ENCODE peak calls at places on chromosomes 7 and 10, in six cellular contexts. One of them, this sample, is unnamed.

GRCh38 chr7:157875230-157876179 is 538.7 kb downstream of the DNAJB6 start:
- DNase-seq in fibroblast of lung: no peak
- DNase-seq in epithelial cell of proximal tubule: no peak
- DNase-seq in neural progenitor cell: peak; percentile 78
- DNase-seq in transverse colon: no peak
- DNase-seq in psoas muscle: peak; percentile 28
- DNase-seq in this sample: no peak

GRCh38 chr10:85791846-85792532 is 574.6 kb downstream of the GRID1 start:
- DNase-seq in neural progenitor cell: peak; percentile 30
- DNase-seq in epithelial cell of proximal tubule: no peak
- DNase-seq in psoas muscle: peak; percentile 30
- DNase-seq in fibroblast of lung: no peak
- DNase-seq in transverse colon: no peak
- DNase-seq in this sample: no peak

GRCh38 chr7:33108591-33108930 is 643 bp downstream of the RP9 start:
- DNase-seq in epithelial cell of proximal tubule: no peak
- DNase-seq in fibroblast of lung: no peak
- DNase-seq in psoas muscle: no peak
- DNase-seq in transverse colon: peak; percentile 13
- DNase-seq in neural progenitor cell: peak; percentile 37
- DNase-seq in this sample: no peak

GRCh38 chr10:78035025-78035424 is 1.4 kb downstream of the RPS24 start:
- DNase-seq in fibroblast of lung: peak; percentile 28
- DNase-seq in transverse colon: no peak
- DNase-seq in psoas muscle: no peak
- DNase-seq in neural progenitor cell: no peak
- DNase-seq in epithelial cell of proximal tubule: no peak
- DNase-seq in this sample: no peak

GRCh38 chr10:31896972-31897384 is 31.7 kb downstream of the ARHGAP12 start:
- DNase-seq in neural progenitor cell: no peak
- DNase-seq in psoas muscle: no peak
- DNase-seq in epithelial cell of proximal tubule: no peak
- DNase-seq in transverse colon: no peak
- DNase-seq in fibroblast of lung: peak; percentile 84
- DNase-seq in this sample: no peak

GRCh38 chr7:145848691-145849090 is 267.9 kb upstream of the CNTNAP2 start:
- DNase-seq in neural progenitor cell: peak; percentile 72
- DNase-seq in transverse colon: no peak
- DNase-seq in epithelial cell of proximal tubule: no peak
- DNase-seq in psoas muscle: no peak
- DNase-seq in fibroblast of lung: no peak
- DNase-seq in this sample: no peak

GRCh38 chr10:99784025-99784730 is 1.7 kb downstream of the ABCC2 start:
- DNase-seq in transverse colon: no peak
- DNase-seq in neural progenitor cell: no peak
- DNase-seq in epithelial cell of proximal tubule: no peak
- DNase-seq in fibroblast of lung: peak; percentile 86
- DNase-seq in psoas muscle: peak; percentile 20
- DNase-seq in this sample: no peak

GRCh38 chr10:113979378-113979777 is 64.3 kb upstream of the ADRB1 start:
- DNase-seq in psoas muscle: no peak
- DNase-seq in fibroblast of lung: no peak
- DNase-seq in neural progenitor cell: no peak
- DNase-seq in epithelial cell of proximal tubule: no peak
- DNase-seq in transverse colon: no peak
- DNase-seq in this sample: no peak

GRCh38 chr10:129945941-129946760 is 17.9 kb downstream of the EBF3 start:
- DNase-seq in fibroblast of lung: no peak
- DNase-seq in psoas muscle: peak; percentile 56
- DNase-seq in neural progenitor cell: no peak
- DNase-seq in transverse colon: no peak
- DNase-seq in epithelial cell of proximal tubule: no peak
- DNase-seq in this sample: no peak

GRCh38 chr10:30324448-30325110 is 24.5 kb downstream of the MTPAP start:
- DNase-seq in psoas muscle: no peak
- DNase-seq in fibroblast of lung: no peak
- DNase-seq in transverse colon: no peak
- DNase-seq in neural progenitor cell: no peak
- DNase-seq in epithelial cell of proximal tubule: no peak
- DNase-seq in this sample: no peak

GRCh38 chr7:97078023-97078988 is 39.2 kb upstream of the SDHAF3 start:
- DNase-seq in epithelial cell of proximal tubule: no peak
- DNase-seq in transverse colon: no peak
- DNase-seq in psoas muscle: no peak
- DNase-seq in neural progenitor cell: no peak
- DNase-seq in fibroblast of lung: no peak
- DNase-seq in this sample: no peak

GRCh38 chr10:132675031-132675740 is 110.8 kb downstream of the NKX6-2 start:
- DNase-seq in epithelial cell of proximal tubule: no peak
- DNase-seq in neural progenitor cell: peak; percentile 1
- DNase-seq in fibroblast of lung: no peak
- DNase-seq in psoas muscle: no peak
- DNase-seq in transverse colon: no peak
- DNase-seq in this sample: no peak

GRCh38 chr10:113273151-113273876 is 279.5 kb upstream of the HABP2 start:
- DNase-seq in psoas muscle: peak; percentile 41
- DNase-seq in epithelial cell of proximal tubule: no peak
- DNase-seq in fibroblast of lung: peak; percentile 59
- DNase-seq in transverse colon: peak; percentile 11
- DNase-seq in neural progenitor cell: peak; percentile 47
- DNase-seq in this sample: no peak

GRCh38 chr10:3676564-3676963 is 108.4 kb downstream of the KLF6 start:
- DNase-seq in epithelial cell of proximal tubule: no peak
- DNase-seq in transverse colon: no peak
- DNase-seq in neural progenitor cell: no peak
- DNase-seq in fibroblast of lung: no peak
- DNase-seq in psoas muscle: no peak
- DNase-seq in this sample: no peak

GRCh38 chr10:15238553-15239335 is 70.3 kb upstream of the NMT2 start:
- DNase-seq in fibroblast of lung: peak; percentile 76
- DNase-seq in psoas muscle: no peak
- DNase-seq in transverse colon: no peak
- DNase-seq in epithelial cell of proximal tubule: no peak
- DNase-seq in neural progenitor cell: no peak
- DNase-seq in this sample: no peak

GRCh38 chr10:51892965-51893658 is 193.7 kb upstream of the CSTF2T start:
- DNase-seq in epithelial cell of proximal tubule: no peak
- DNase-seq in neural progenitor cell: peak; percentile 83
- DNase-seq in fibroblast of lung: no peak
- DNase-seq in psoas muscle: no peak
- DNase-seq in transverse colon: peak; percentile 14
- DNase-seq in this sample: no peak

GRCh38 chr7:133887459-133887858 is 239.7 kb upstream of the LRGUK start:
- DNase-seq in epithelial cell of proximal tubule: no peak
- DNase-seq in transverse colon: no peak
- DNase-seq in fibroblast of lung: peak; percentile 20
- DNase-seq in psoas muscle: no peak
- DNase-seq in neural progenitor cell: no peak
- DNase-seq in this sample: peak; percentile 0

GRCh38 chr7:111038185-111038584 is 52.7 kb upstream of the LRRN3 start:
- DNase-seq in epithelial cell of proximal tubule: no peak
- DNase-seq in fibroblast of lung: no peak
- DNase-seq in neural progenitor cell: no peak
- DNase-seq in psoas muscle: no peak
- DNase-seq in transverse colon: no peak
- DNase-seq in this sample: no peak

GRCh38 chr10:116699783-116700150 is 42.6 kb downstream of the HSPA12A start:
- DNase-seq in neural progenitor cell: peak; percentile 39
- DNase-seq in transverse colon: no peak
- DNase-seq in epithelial cell of proximal tubule: no peak
- DNase-seq in psoas muscle: no peak
- DNase-seq in fibroblast of lung: no peak
- DNase-seq in this sample: no peak

GRCh38 chr7:66043681-66044497 is 31.7 kb upstream of the ASL start:
- DNase-seq in epithelial cell of proximal tubule: no peak
- DNase-seq in neural progenitor cell: peak; percentile 73
- DNase-seq in psoas muscle: peak; percentile 50
- DNase-seq in fibroblast of lung: peak; percentile 41
- DNase-seq in transverse colon: peak; percentile 72
- DNase-seq in this sample: no peak

GRCh38 chr10:132402781-132403241 is 5.8 kb downstream of the PWWP2B start:
- DNase-seq in epithelial cell of proximal tubule: no peak
- DNase-seq in neural progenitor cell: no peak
- DNase-seq in transverse colon: no peak
- DNase-seq in psoas muscle: peak; percentile 7
- DNase-seq in fibroblast of lung: no peak
- DNase-seq in this sample: no peak

GRCh38 chr7:113370910-113371309 is 252.6 kb upstream of the SMIM30 start:
- DNase-seq in transverse colon: no peak
- DNase-seq in epithelial cell of proximal tubule: no peak
- DNase-seq in fibroblast of lung: no peak
- DNase-seq in psoas muscle: no peak
- DNase-seq in neural progenitor cell: no peak
- DNase-seq in this sample: peak; percentile 19

GRCh38 chr10:75400769-75401568 is 595 bp downstream of the ZNF503 start:
- DNase-seq in epithelial cell of proximal tubule: no peak
- DNase-seq in neural progenitor cell: peak; percentile 72
- DNase-seq in psoas muscle: peak; percentile 63
- DNase-seq in transverse colon: peak; percentile 60
- DNase-seq in fibroblast of lung: peak; percentile 73
- DNase-seq in this sample: no peak

GRCh38 chr7:75995996-75996395 is 1.6 kb upstream of the TMEM120A start:
- DNase-seq in epithelial cell of proximal tubule: no peak
- DNase-seq in fibroblast of lung: no peak
- DNase-seq in neural progenitor cell: no peak
- DNase-seq in psoas muscle: no peak
- DNase-seq in transverse colon: no peak
- DNase-seq in this sample: no peak

GRCh38 chr10:28842321-28842720 is 165.0 kb downstream of the BAMBI start:
- DNase-seq in epithelial cell of proximal tubule: no peak
- DNase-seq in fibroblast of lung: peak; percentile 93
- DNase-seq in neural progenitor cell: no peak
- DNase-seq in psoas muscle: no peak
- DNase-seq in transverse colon: no peak
- DNase-seq in this sample: no peak

GRCh38 chr7:130902755-130903357 is 168.8 kb upstream of the KLF14 start:
- DNase-seq in transverse colon: no peak
- DNase-seq in psoas muscle: no peak
- DNase-seq in fibroblast of lung: peak; percentile 59
- DNase-seq in epithelial cell of proximal tubule: no peak
- DNase-seq in neural progenitor cell: no peak
- DNase-seq in this sample: no peak

GRCh38 chr7:47284691-47285246 is 297.1 kb downstream of the TNS3 start:
- DNase-seq in transverse colon: no peak
- DNase-seq in psoas muscle: no peak
- DNase-seq in fibroblast of lung: no peak
- DNase-seq in neural progenitor cell: no peak
- DNase-seq in epithelial cell of proximal tubule: no peak
- DNase-seq in this sample: no peak

DNA sequence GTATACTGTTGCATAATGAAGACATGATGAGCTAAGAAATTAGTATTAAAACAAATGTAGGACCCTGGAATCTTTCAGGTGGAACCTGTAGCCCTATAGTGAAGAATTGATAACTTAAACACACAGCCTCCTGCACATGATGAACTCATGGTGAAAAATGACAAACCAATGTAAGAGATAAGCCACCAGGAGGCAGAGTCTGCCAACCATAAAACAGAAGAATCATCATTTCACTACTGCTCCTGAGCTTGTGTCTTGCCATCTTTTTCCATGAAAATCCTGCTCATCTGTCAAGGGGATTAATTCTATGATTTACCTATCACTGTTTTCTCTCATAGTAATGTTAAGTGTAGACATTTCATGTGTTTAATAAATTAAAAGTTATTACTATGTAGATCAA is 363.9 kb downstream of the MALRD1 start:
- DNase-seq in epithelial cell of proximal tubule: peak; percentile 10
- DNase-seq in fibroblast of lung: peak; percentile 31
- DNase-seq in transverse colon: no peak
- DNase-seq in psoas muscle: no peak
- DNase-seq in neural progenitor cell: peak; percentile 59
- DNase-seq in this sample: no peak
- TF ChIP-seq CTCF in epithelial cell of proximal tubule: peak; percentile 72
- TF ChIP-seq CTCF in fibroblast of lung: peak; percentile 65
- TF ChIP-seq CTCF in transverse colon: peak; percentile 44
- TF ChIP-seq CTCF in psoas muscle: peak; percentile 49
- TF ChIP-seq CTCF in neural progenitor cell: peak; percentile 73
- TF ChIP-seq CTCF in this sample: peak; percentile 15

DNA sequence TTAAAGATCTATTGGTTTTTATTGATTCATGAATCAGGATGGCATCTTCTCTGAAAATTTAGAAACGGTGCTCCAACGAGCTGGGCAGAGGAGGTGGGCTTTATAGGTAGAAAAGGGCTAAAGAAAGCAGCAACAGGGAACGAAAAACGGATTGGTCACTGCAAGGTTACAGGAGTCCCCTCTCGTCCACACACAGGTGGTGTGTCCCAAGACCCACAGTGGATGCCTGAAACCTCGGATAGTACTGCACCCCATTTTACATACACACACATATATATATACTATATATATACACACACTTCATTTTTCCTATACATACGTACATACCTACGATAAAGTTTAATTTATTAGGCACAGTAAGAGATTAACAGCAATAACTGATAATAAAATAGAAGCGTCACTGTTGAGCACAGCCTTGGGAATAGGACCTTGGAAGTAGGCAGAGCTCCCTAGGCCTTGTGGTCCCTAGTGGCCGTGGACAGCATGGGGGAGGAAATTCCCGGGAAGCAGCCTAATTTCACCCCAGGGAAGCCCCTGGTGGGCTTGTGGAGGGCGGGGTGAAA is 737 bp upstream of the NUB1 start:
- DNase-seq in neural progenitor cell: no peak
- DNase-seq in epithelial cell of proximal tubule: no peak
- DNase-seq in transverse colon: no peak
- DNase-seq in psoas muscle: no peak
- DNase-seq in fibroblast of lung: no peak
- DNase-seq in this sample: no peak
- H3K4me3 ChIP-seq in neural progenitor cell: peak overlapping the region; percentile 80
- H3K4me3 ChIP-seq in epithelial cell of proximal tubule: peak overlapping the region; percentile 75
- H3K4me3 ChIP-seq in transverse colon: peak overlapping the region; percentile 95
- H3K4me3 ChIP-seq in psoas muscle: peak overlapping the region; percentile 95
- H3K4me3 ChIP-seq in fibroblast of lung: no peak overlapping the region
- H3K4me3 ChIP-seq in this sample: peak overlapping the region; percentile 60

GRCh38 chr10:104780165-104780564 is 139.1 kb downstream of the SORCS3 start:
- DNase-seq in psoas muscle: no peak
- DNase-seq in epithelial cell of proximal tubule: no peak
- DNase-seq in transverse colon: no peak
- DNase-seq in neural progenitor cell: no peak
- DNase-seq in fibroblast of lung: no peak
- DNase-seq in this sample: no peak

GRCh38 chr10:104779701-104780100 is 138.6 kb downstream of the SORCS3 start:
- DNase-seq in fibroblast of lung: no peak
- DNase-seq in epithelial cell of proximal tubule: no peak
- DNase-seq in transverse colon: no peak
- DNase-seq in neural progenitor cell: no peak
- DNase-seq in psoas muscle: no peak
- DNase-seq in this sample: no peak

GRCh38 chr10:104780946-104781345 is 139.9 kb downstream of the SORCS3 start:
- DNase-seq in transverse colon: no peak
- DNase-seq in psoas muscle: no peak
- DNase-seq in epithelial cell of proximal tubule: no peak
- DNase-seq in neural progenitor cell: no peak
- DNase-seq in fibroblast of lung: no peak
- DNase-seq in this sample: no peak

GRCh38 chr10:104777086-104777799 is 136.2 kb downstream of the SORCS3 start:
- DNase-seq in transverse colon: no peak
- DNase-seq in epithelial cell of proximal tubule: no peak
- DNase-seq in fibroblast of lung: no peak
- DNase-seq in psoas muscle: no peak
- DNase-seq in neural progenitor cell: peak; percentile 34
- DNase-seq in this sample: no peak
- TF ChIP-seq CTCF in transverse colon: no peak
- TF ChIP-seq CTCF in epithelial cell of proximal tubule: peak; percentile 60
- TF ChIP-seq CTCF in fibroblast of lung: no peak
- TF ChIP-seq CTCF in psoas muscle: no peak
- TF ChIP-seq CTCF in neural progenitor cell: peak; percentile 49
- TF ChIP-seq CTCF in this sample: no peak

GRCh38 chr10:125008689-125009579 is 67.0 kb downstream of the ZRANB1 start:
- DNase-seq in psoas muscle: no peak
- DNase-seq in fibroblast of lung: no peak
- DNase-seq in transverse colon: peak; percentile 81
- DNase-seq in epithelial cell of proximal tubule: no peak
- DNase-seq in neural progenitor cell: peak; percentile 63
- DNase-seq in this sample: no peak
- H3K4me3 ChIP-seq in psoas muscle: no peak overlapping the region
- H3K4me3 ChIP-seq in fibroblast of lung: no peak overlapping the region
- H3K4me3 ChIP-seq in transverse colon: no peak overlapping the region
- H3K4me3 ChIP-seq in epithelial cell of proximal tubule: no peak overlapping the region
- H3K4me3 ChIP-seq in neural progenitor cell: no peak overlapping the region
- H3K4me3 ChIP-seq in this sample: no peak overlapping the region

This sample was measured in HFF-Myc.